ENCODE peak calls at places on chromosomes 13 and 19, in six cellular contexts. One of them, this sample, is unnamed.
A peak's percentile ranks its signal among the peaks of the same experiment; 100 is the strongest.

GRCh38 chr19:46015961-46016425 is 6.9 kb downstream of the PGLYRP1 start:
- DNase-seq in body of pancreas: no peak
- DNase-seq in cardiac muscle cell: no peak
- DNase-seq in pancreas: no peak
- DNase-seq in HCT116: no peak
- DNase-seq in ovary: no peak
- DNase-seq in this sample: no peak

GRCh38 chr19:10876459-10877240 is 5.3 kb downstream of the CARM1 start:
- DNase-seq in body of pancreas: peak; percentile 23
- DNase-seq in ovary: no peak
- DNase-seq in pancreas: peak; percentile 37
- DNase-seq in cardiac muscle cell: no peak
- DNase-seq in HCT116: no peak
- DNase-seq in this sample: no peak

GRCh38 chr19:3186377-3186688 is 603 bp downstream of the NCLN start:
- DNase-seq in HCT116: no peak
- DNase-seq in pancreas: no peak
- DNase-seq in cardiac muscle cell: peak; percentile 14
- DNase-seq in body of pancreas: peak; percentile 29
- DNase-seq in ovary: no peak
- DNase-seq in this sample: no peak

GRCh38 chr19:12090807-12091206 is 26.3 kb downstream of the ZNF844 start:
- DNase-seq in cardiac muscle cell: peak; percentile 78
- DNase-seq in body of pancreas: peak; percentile 63
- DNase-seq in HCT116: no peak
- DNase-seq in ovary: peak; percentile 60
- DNase-seq in pancreas: peak; percentile 34
- DNase-seq in this sample: peak; percentile 45

GRCh38 chr19:9431475-9431874 is 3.9 kb downstream of the ZNF266 start:
- DNase-seq in ovary: no peak
- DNase-seq in body of pancreas: no peak
- DNase-seq in pancreas: no peak
- DNase-seq in cardiac muscle cell: peak; percentile 49
- DNase-seq in HCT116: no peak
- DNase-seq in this sample: no peak

GRCh38 chr13:36436811-36437210 is 4.5 kb downstream of the CCNA1 start:
- DNase-seq in HCT116: no peak
- DNase-seq in pancreas: no peak
- DNase-seq in cardiac muscle cell: no peak
- DNase-seq in ovary: no peak
- DNase-seq in body of pancreas: no peak
- DNase-seq in this sample: no peak

GRCh38 chr13:85503797-85504196 is 295.4 kb downstream of the SLITRK6 start:
- DNase-seq in HCT116: no peak
- DNase-seq in pancreas: no peak
- DNase-seq in body of pancreas: no peak
- DNase-seq in cardiac muscle cell: peak; percentile 71
- DNase-seq in ovary: no peak
- DNase-seq in this sample: no peak

GRCh38 chr19:57434386-57435061 is 601 bp upstream of the ZNF749 start:
- DNase-seq in ovary: no peak
- DNase-seq in body of pancreas: no peak
- DNase-seq in cardiac muscle cell: no peak
- DNase-seq in HCT116: no peak
- DNase-seq in pancreas: no peak
- DNase-seq in this sample: no peak

GRCh38 chr19:43779147-43779819 is 1.5 kb downstream of the KCNN4 start:
- DNase-seq in pancreas: no peak
- DNase-seq in cardiac muscle cell: no peak
- DNase-seq in body of pancreas: no peak
- DNase-seq in ovary: no peak
- DNase-seq in HCT116: no peak
- DNase-seq in this sample: no peak

GRCh38 chr19:58227964-58228583 is 640 bp upstream of the ZNF544 start:
- DNase-seq in HCT116: no peak
- DNase-seq in pancreas: no peak
- DNase-seq in cardiac muscle cell: no peak
- DNase-seq in ovary: no peak
- DNase-seq in body of pancreas: no peak
- DNase-seq in this sample: no peak

GRCh38 chr19:33251076-33251475 is 25.4 kb upstream of the SLC7A10 start:
- DNase-seq in ovary: no peak
- DNase-seq in HCT116: no peak
- DNase-seq in body of pancreas: no peak
- DNase-seq in cardiac muscle cell: no peak
- DNase-seq in pancreas: no peak
- DNase-seq in this sample: no peak

GRCh38 chr19:18453269-18454024 is 15.5 kb upstream of the ISYNA1 start:
- DNase-seq in body of pancreas: no peak
- DNase-seq in cardiac muscle cell: no peak
- DNase-seq in HCT116: no peak
- DNase-seq in ovary: no peak
- DNase-seq in pancreas: no peak
- DNase-seq in this sample: no peak

GRCh38 chr13:36163809-36164308 is 32.7 kb upstream of the DCLK1 start:
- DNase-seq in cardiac muscle cell: peak; percentile 89
- DNase-seq in HCT116: no peak
- DNase-seq in ovary: peak; percentile 46
- DNase-seq in pancreas: peak; percentile 33
- DNase-seq in body of pancreas: peak; percentile 52
- DNase-seq in this sample: no peak

GRCh38 chr19:43639507-43640423 is at the start of gene CADM4:
- DNase-seq in cardiac muscle cell: no peak
- DNase-seq in ovary: peak; percentile 40
- DNase-seq in pancreas: peak; percentile 48
- DNase-seq in HCT116: no peak
- DNase-seq in body of pancreas: peak; percentile 48
- DNase-seq in this sample: peak; percentile 72

GRCh38 chr13:75759531-75759930 is 123.4 kb downstream of the LMO7 start:
- DNase-seq in HCT116: no peak
- DNase-seq in ovary: no peak
- DNase-seq in body of pancreas: no peak
- DNase-seq in pancreas: no peak
- DNase-seq in cardiac muscle cell: no peak
- DNase-seq in this sample: no peak

GRCh38 chr13:50529154-50529882 is 314.2 kb downstream of the DLEU7 start:
- DNase-seq in ovary: peak; percentile 65
- DNase-seq in cardiac muscle cell: peak; percentile 92
- DNase-seq in pancreas: peak; percentile 82
- DNase-seq in body of pancreas: peak; percentile 80
- DNase-seq in HCT116: peak; percentile 65
- DNase-seq in this sample: no peak

GRCh38 chr19:21581646-21582045 is 76.2 kb downstream of the ZNF429 start:
- DNase-seq in ovary: no peak
- DNase-seq in pancreas: peak; percentile 59
- DNase-seq in cardiac muscle cell: no peak
- DNase-seq in HCT116: no peak
- DNase-seq in body of pancreas: peak; percentile 50
- DNase-seq in this sample: no peak

GRCh38 chr13:22061806-22062391 is 391.0 kb downstream of the FGF9 start:
- DNase-seq in pancreas: no peak
- DNase-seq in HCT116: no peak
- DNase-seq in ovary: no peak
- DNase-seq in cardiac muscle cell: no peak
- DNase-seq in body of pancreas: no peak
- DNase-seq in this sample: peak; percentile 29

GRCh38 chr19:34998777-34999497 is 1.2 kb upstream of the GRAMD1A start:
- DNase-seq in ovary: peak; percentile 31
- DNase-seq in cardiac muscle cell: no peak
- DNase-seq in pancreas: no peak
- DNase-seq in body of pancreas: no peak
- DNase-seq in HCT116: no peak
- DNase-seq in this sample: no peak

GRCh38 chr19:39676004-39676403 is 20.3 kb downstream of the LGALS16 start:
- DNase-seq in ovary: no peak
- DNase-seq in HCT116: no peak
- DNase-seq in cardiac muscle cell: no peak
- DNase-seq in body of pancreas: no peak
- DNase-seq in pancreas: no peak
- DNase-seq in this sample: no peak

GRCh38 chr13:81916471-81916870 is 1575.5 kb upstream of the SPRY2 start:
- DNase-seq in HCT116: no peak
- DNase-seq in cardiac muscle cell: no peak
- DNase-seq in ovary: no peak
- DNase-seq in body of pancreas: no peak
- DNase-seq in pancreas: no peak
- DNase-seq in this sample: no peak

GRCh38 chr19:49585023-49585422 is 3.9 kb downstream of the PRRG2 start:
- DNase-seq in body of pancreas: no peak
- DNase-seq in ovary: no peak
- DNase-seq in HCT116: no peak
- DNase-seq in pancreas: no peak
- DNase-seq in cardiac muscle cell: no peak
- DNase-seq in this sample: no peak

GRCh38 chr13:20561731-20562130 is 5.2 kb upstream of the IFT88 start:
- DNase-seq in HCT116: no peak
- DNase-seq in pancreas: no peak
- DNase-seq in cardiac muscle cell: no peak
- DNase-seq in body of pancreas: no peak
- DNase-seq in ovary: no peak
- DNase-seq in this sample: no peak

GRCh38 chr19:13149628-13150186 is 468 bp downstream of the STX10 start:
- DNase-seq in pancreas: no peak
- DNase-seq in HCT116: no peak
- DNase-seq in body of pancreas: peak; percentile 63
- DNase-seq in cardiac muscle cell: peak; percentile 63
- DNase-seq in ovary: peak; percentile 61
- DNase-seq in this sample: no peak

GRCh38 chr13:114135731-114136171 is 3.3 kb upstream of the RASA3 start:
- DNase-seq in pancreas: no peak
- DNase-seq in cardiac muscle cell: no peak
- DNase-seq in ovary: no peak
- DNase-seq in body of pancreas: no peak
- DNase-seq in HCT116: no peak
- DNase-seq in this sample: no peak

GRCh38 chr13:44104969-44105368 is 225.3 kb downstream of the LACC1 start:
- DNase-seq in body of pancreas: no peak
- DNase-seq in cardiac muscle cell: no peak
- DNase-seq in ovary: no peak
- DNase-seq in pancreas: no peak
- DNase-seq in HCT116: no peak
- DNase-seq in this sample: no peak

GRCh38 chr13:109271991-109272454 is 514.4 kb downstream of the IRS2 start:
- DNase-seq in cardiac muscle cell: no peak
- DNase-seq in ovary: no peak
- DNase-seq in pancreas: no peak
- DNase-seq in HCT116: peak; percentile 65
- DNase-seq in body of pancreas: no peak
- DNase-seq in this sample: no peak

GRCh38 chr19:3844596-3844995 is 24.2 kb downstream of the ZFR2 start:
- DNase-seq in body of pancreas: no peak
- DNase-seq in ovary: no peak
- DNase-seq in pancreas: no peak
- DNase-seq in HCT116: no peak
- DNase-seq in cardiac muscle cell: no peak
- DNase-seq in this sample: no peak

GRCh38 chr13:101116381-101116780 is 299.9 kb downstream of the NALCN start:
- DNase-seq in HCT116: no peak
- DNase-seq in pancreas: no peak
- DNase-seq in body of pancreas: no peak
- DNase-seq in ovary: no peak
- DNase-seq in cardiac muscle cell: no peak
- DNase-seq in this sample: no peak

GRCh38 chr19:6739390-6739883 is at the start of gene TRIP10:
- DNase-seq in HCT116: no peak
- DNase-seq in body of pancreas: peak; percentile 88
- DNase-seq in pancreas: peak; percentile 78
- DNase-seq in ovary: peak; percentile 91
- DNase-seq in cardiac muscle cell: peak; percentile 88
- DNase-seq in this sample: peak; percentile 91

GRCh38 chr19:6738726-6739389 is 622 bp upstream of the TRIP10 start:
- DNase-seq in body of pancreas: peak; percentile 63
- DNase-seq in cardiac muscle cell: no peak
- DNase-seq in HCT116: no peak
- DNase-seq in pancreas: peak; percentile 53
- DNase-seq in ovary: peak; percentile 72
- DNase-seq in this sample: no peak

GRCh38 chr19:6736917-6737283 is 480 bp downstream of the GPR108 start:
- DNase-seq in body of pancreas: peak; percentile 41
- DNase-seq in pancreas: no peak
- DNase-seq in ovary: no peak
- DNase-seq in cardiac muscle cell: no peak
- DNase-seq in HCT116: no peak
- DNase-seq in this sample: no peak

GRCh38 chr19:6737284-6737872 is at the start of gene GPR108:
- DNase-seq in HCT116: peak; percentile 100
- DNase-seq in ovary: peak; percentile 100
- DNase-seq in pancreas: peak; percentile 100
- DNase-seq in body of pancreas: peak; percentile 99
- DNase-seq in cardiac muscle cell: peak; percentile 100
- DNase-seq in this sample: peak; percentile 98

GRCh38 chr19:6737873-6738725 is 719 bp upstream of the GPR108 start:
- DNase-seq in pancreas: peak; percentile 99
- DNase-seq in HCT116: no peak
- DNase-seq in cardiac muscle cell: peak; percentile 89
- DNase-seq in body of pancreas: peak; percentile 99
- DNase-seq in ovary: peak; percentile 99
- DNase-seq in this sample: peak; percentile 62
- TF ChIP-seq CTCF in pancreas: peak; percentile 42
- TF ChIP-seq CTCF in HCT116: no peak
- TF ChIP-seq CTCF in cardiac muscle cell: peak; percentile 74
- TF ChIP-seq CTCF in body of pancreas: peak; percentile 72
- TF ChIP-seq CTCF in ovary: peak; percentile 65
- TF ChIP-seq CTCF in this sample: peak; percentile 52

GRCh38 chr13:30443957-30444404 is 21.7 kb downstream of the UBE2L5 start:
- DNase-seq in HCT116: no peak
- DNase-seq in cardiac muscle cell: no peak
- DNase-seq in pancreas: no peak
- DNase-seq in ovary: no peak
- DNase-seq in body of pancreas: no peak
- DNase-seq in this sample: no peak
- H3K4me1 ChIP-seq in HCT116: no peaks in the 10 kb centered on the region
- H3K4me1 ChIP-seq in cardiac muscle cell: no peaks in the 10 kb centered on the region
- H3K4me1 ChIP-seq in pancreas: no peaks in the 10 kb centered on the region
- H3K4me1 ChIP-seq in ovary: no peaks in the 10 kb centered on the region
- H3K4me1 ChIP-seq in body of pancreas: peaks cover 23% of the 10 kb centered on the region
- H3K4me1 ChIP-seq in this sample: peaks cover 9% of the 10 kb centered on the region

DNA sequence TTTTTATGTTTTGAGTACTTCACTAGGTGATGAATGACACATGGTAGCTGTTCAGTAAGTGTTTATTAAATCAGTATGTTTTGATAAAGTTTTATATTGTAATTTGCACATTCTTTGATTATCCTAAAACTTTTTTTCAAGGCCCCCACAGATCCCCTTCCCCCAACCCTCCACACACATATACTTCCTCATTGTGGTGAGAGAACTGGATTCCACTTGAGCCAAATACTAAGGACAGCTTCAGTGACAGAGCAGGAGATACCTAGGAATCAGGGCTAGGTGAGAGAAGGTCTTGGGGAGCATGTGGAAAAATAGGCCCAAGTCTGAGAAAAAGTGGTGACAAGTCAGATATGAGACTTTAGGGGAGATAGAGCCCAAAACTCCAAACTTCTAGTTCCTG is 174.6 kb downstream of the TDRD3 start:
- DNase-seq in pancreas: no peak
- DNase-seq in HCT116: no peak
- DNase-seq in body of pancreas: no peak
- DNase-seq in ovary: no peak
- DNase-seq in cardiac muscle cell: no peak
- DNase-seq in this sample: no peak
- H3K27ac ChIP-seq in pancreas: no peak overlapping the region
- H3K27ac ChIP-seq in HCT116: no peak overlapping the region
- H3K27ac ChIP-seq in body of pancreas: no peak overlapping the region
- H3K27ac ChIP-seq in ovary: no peak overlapping the region
- H3K27ac ChIP-seq in cardiac muscle cell: no peak overlapping the region
- H3K27ac ChIP-seq in this sample: no peak overlapping the region

GRCh38 chr19:20269461-20269860 is 102.4 kb downstream of the ZNF486 start:
- DNase-seq in cardiac muscle cell: no peak
- DNase-seq in body of pancreas: no peak
- DNase-seq in ovary: no peak
- DNase-seq in pancreas: no peak
- DNase-seq in HCT116: no peak
- DNase-seq in this sample: no peak
- TF ChIP-seq CTCF in cardiac muscle cell: no peak
- TF ChIP-seq CTCF in body of pancreas: no peak
- TF ChIP-seq CTCF in ovary: no peak
- TF ChIP-seq CTCF in pancreas: no peak
- TF ChIP-seq CTCF in HCT116: no peak
- TF ChIP-seq CTCF in this sample: no peak